ENCODE peak calls at places on chromosomes 3 and 15, in six cellular contexts. I is Kasumi-1, R is LoVo, T is fibroblast of mammary gland, S is activated gamma-delta T cell treated with Interleukin-2 at 50 U/mL for 16 hours, B is ELF-1. V is an unnamed sample.

GRCh38 chr15:33789141-33789540 is 179.2 kb upstream of the CHRM5 start:
- DNase-seq in I (no peak), R (no peak), T (peak; percentile 89), S (no peak), B (peak; percentile 12), V (no peak)

GRCh38 chr15:71355268-71355667 is 240.0 kb downstream of the THSD4 start:
- DNase-seq in I (no peak), R (no peak), T (no peak), S (no peak), B (no peak), V (no peak)

GRCh38 chr15:37101634-37102314 is 1.4 kb upstream of the MEIS2 start:
- DNase-seq in I (peak; percentile 51), R (peak; percentile 73), T (peak; percentile 74), S (no peak), B (peak; percentile 94), V (no peak)

GRCh38 chr15:90463381-90463780 is 66.3 kb upstream of the CRTC3 start:
- DNase-seq in I (no peak), R (no peak), T (peak; percentile 84), S (no peak), B (no peak), V (no peak)

GRCh38 chr3:126109146-126109859 is 25.4 kb upstream of the SLC41A3 start:
- DNase-seq in I (no peak), R (no peak), T (no peak), S (no peak), B (no peak), V (no peak)

GRCh38 chr3:13411186-13411860 is 8.8 kb downstream of the NUP210 start:
- DNase-seq in I (no peak), R (no peak), T (no peak), S (no peak), B (no peak), V (no peak)

GRCh38 chr15:73069109-73069508 is 16.8 kb downstream of the NEO1 start:
- DNase-seq in I (no peak), R (no peak), T (no peak), S (no peak), B (no peak), V (no peak)

GRCh38 chr3:45676248-45677044 is 12.8 kb upstream of the SACM1L start:
- DNase-seq in I (no peak), R (no peak), T (no peak), S (no peak), B (no peak), V (no peak)

GRCh38 chr15:41926184-41927056 is 32.6 kb upstream of the SPTBN5 start:
- DNase-seq in I (peak; percentile 24), R (peak; percentile 29), T (no peak), S (no peak), B (peak; percentile 29), V (no peak)

GRCh38 chr3:115697263-115698053 is 74.1 kb downstream of the GAP43 start:
- DNase-seq in I (no peak), R (no peak), T (no peak), S (no peak), B (no peak), V (no peak)

GRCh38 chr3:20108869-20109268 is 68.6 kb downstream of the KAT2B start:
- DNase-seq in I (no peak), R (no peak), T (no peak), S (no peak), B (no peak), V (no peak)

GRCh38 chr3:4712109-4712508 is 219.0 kb downstream of the ITPR1 start:
- DNase-seq in I (no peak), R (peak; percentile 8), T (peak; percentile 90), S (no peak), B (no peak), V (no peak)

GRCh38 chr3:46934067-46934466 is 42.5 kb downstream of the CCDC12 start:
- DNase-seq in I (no peak), R (no peak), T (no peak), S (no peak), B (no peak), V (no peak)

GRCh38 chr3:20657566-20657965 is 471.6 kb upstream of the SGO1 start:
- DNase-seq in I (no peak), R (no peak), T (no peak), S (no peak), B (no peak), V (no peak)

GRCh38 chr15:69573815-69574472 is 121.3 kb downstream of the RPLP1 start:
- DNase-seq in I (no peak), R (no peak), T (peak; percentile 18), S (no peak), B (no peak), V (no peak)

GRCh38 chr15:94671845-94672524 is 440.6 kb downstream of the MCTP2 start:
- DNase-seq in I (no peak), R (no peak), T (no peak), S (no peak), B (peak; percentile 70), V (no peak)

GRCh38 chr15:81332326-81332725 is 8.4 kb upstream of the STARD5 start:
- DNase-seq in I (no peak), R (no peak), T (no peak), S (no peak), B (no peak), V (no peak)

V was measured in activated B cell treated with CpG ODN at 0.5 μM for 24 hours.